ENCODE peak calls at places on chromosomes 12 and 14, in seven cellular contexts. P is SK-N-SH, E is GM12878, Z is H1, W is HepG2, I is K562, D is GM12892. H is an unnamed sample.
A peak's percentile ranks its signal among the peaks of the same experiment; 100 is the strongest.

GRCh38 chr14:35384386-35385041 is 20.0 kb downstream of the NFKBIA start:
- DNase-seq in D (no peak), E (no peak), I (peak; percentile 56), P (no peak), Z (no peak), W (peak; percentile 68), H (no peak)

GRCh38 chr12:72540811-72541210 is 268.6 kb downstream of the TRHDE start:
- DNase-seq in D (no peak), E (no peak), W (no peak), I (no peak), Z (no peak), P (no peak), H (no peak)

GRCh38 chr14:95876769-95877490 is at the start of gene TUNAR:
- DNase-seq in I (no peak), D (no peak), Z (peak; percentile 70), P (peak; percentile 79), E (no peak), W (no peak), H (peak; percentile 17)

GRCh38 chr14:45698462-45699134 is 445.6 kb upstream of the MIS18BP1 start:
- DNase-seq in I (no peak), W (no peak), E (no peak), D (no peak), Z (no peak), P (no peak), H (no peak)

GRCh38 chr12:53496752-53497032 is 2.6 kb downstream of the MAP3K12 start:
- DNase-seq in P (no peak), Z (no peak), W (no peak), I (no peak), E (no peak), D (no peak), H (no peak)

GRCh38 chr14:59358105-59358504 is 107.1 kb downstream of the GPR135 start:
- DNase-seq in W (peak; percentile 36), Z (no peak), D (no peak), I (peak; percentile 17), P (peak; percentile 10), E (no peak), H (no peak)

GRCh38 chr14:102803139-102803538 is 25.9 kb downstream of the TRAF3 start:
- DNase-seq in E (no peak), Z (no peak), D (no peak), I (no peak), P (no peak), W (no peak), H (no peak)

GRCh38 chr14:61644185-61644584 is 51.1 kb upstream of the HIF1A start:
- DNase-seq in E (no peak), P (no peak), D (no peak), Z (no peak), W (no peak), I (no peak), H (no peak)

GRCh38 chr14:54503476-54503875 is 6.2 kb upstream of the CGRRF1 start:
- DNase-seq in D (no peak), W (peak; percentile 64), Z (no peak), P (no peak), E (no peak), I (peak; percentile 40), H (no peak)

GRCh38 chr14:104194016-104194415 is 55.6 kb downstream of the KIF26A start:
- DNase-seq in P (no peak), Z (no peak), E (no peak), W (no peak), D (no peak), I (no peak), H (no peak)
- TF ChIP-seq TAF1 in P (no peak), Z (no peak), E (no peak), W (no peak), D (no peak), I (no peak), H (no peak)

GRCh38 chr14:22024117-22024516 is 350.5 kb upstream of the OR4E1 start:
- DNase-seq in D (no peak), E (no peak), Z (no peak), P (no peak), I (no peak), W (no peak), H (no peak)
- TF ChIP-seq TAF1 in D (no peak), E (no peak), Z (no peak), P (no peak), I (no peak), W (no peak), H (no peak)

GRCh38 chr14:31505411-31505810 is 17.6 kb upstream of the GPR33 start:
- DNase-seq in E (no peak), I (no peak), P (no peak), D (no peak), W (no peak), Z (no peak), H (no peak)
- TF ChIP-seq TAF1 in E (no peak), I (no peak), P (no peak), D (no peak), W (no peak), Z (no peak), H (no peak)

DNA sequence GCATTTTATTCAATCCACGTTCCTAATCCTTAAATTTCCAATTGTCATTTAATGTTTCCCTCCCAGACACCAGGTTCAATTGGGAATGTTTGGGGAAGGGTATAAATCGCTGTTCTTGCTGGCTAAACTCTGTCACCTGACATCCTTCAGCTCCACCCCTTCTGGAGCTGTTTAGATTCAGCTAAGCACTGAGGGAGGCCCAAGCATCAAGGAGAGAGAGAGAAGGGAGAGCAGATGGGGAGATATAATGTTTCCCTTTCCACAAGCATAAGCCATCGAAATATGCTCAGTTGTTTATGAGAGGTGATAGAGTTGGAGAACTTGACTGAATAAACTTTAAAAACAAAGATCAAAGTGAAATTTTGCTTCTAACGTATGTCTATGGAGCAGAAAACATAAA is 1.8 kb downstream of the ABCC9 start:
- DNase-seq in E (no peak), D (no peak), I (peak; percentile 39), Z (no peak), W (no peak), P (no peak), H (no peak)
- TF ChIP-seq TAF1 in E (no peak), D (no peak), I (no peak), Z (no peak), W (no peak), P (no peak), H (no peak)

GRCh38 chr12:40107803-40108620 is 2.1 kb upstream of the SLC2A13 start:
- DNase-seq in W (no peak), D (no peak), Z (no peak), I (no peak), P (no peak), E (no peak), H (no peak)
- TF ChIP-seq TAF1 in W (no peak), D (no peak), Z (no peak), I (no peak), P (no peak), E (no peak), H (no peak)

GRCh38 chr12:7588703-7589329 is 76.9 kb downstream of the APOBEC1 start:
- DNase-seq in P (peak; percentile 27), W (peak; percentile 69), D (no peak), Z (peak; percentile 56), I (peak; percentile 65), E (peak; percentile 25), H (peak; percentile 13)
- TF ChIP-seq TAF1 in P (no peak), W (no peak), D (no peak), Z (no peak), I (no peak), E (no peak), H (no peak)

GRCh38 chr12:77741974-77742517 is 88.6 kb upstream of the NAV3 start:
- DNase-seq in P (no peak), W (peak; percentile 1), E (no peak), I (no peak), Z (no peak), D (no peak), H (no peak)

GRCh38 chr12:77742631-77743030 is 88.1 kb upstream of the NAV3 start:
- DNase-seq in Z (no peak), W (peak; percentile 7), P (no peak), E (no peak), I (no peak), D (no peak), H (no peak)

GRCh38 chr12:77751939-77752338 is 78.8 kb upstream of the NAV3 start:
- DNase-seq in P (no peak), E (no peak), D (no peak), I (no peak), Z (no peak), W (no peak), H (no peak)

DNA sequence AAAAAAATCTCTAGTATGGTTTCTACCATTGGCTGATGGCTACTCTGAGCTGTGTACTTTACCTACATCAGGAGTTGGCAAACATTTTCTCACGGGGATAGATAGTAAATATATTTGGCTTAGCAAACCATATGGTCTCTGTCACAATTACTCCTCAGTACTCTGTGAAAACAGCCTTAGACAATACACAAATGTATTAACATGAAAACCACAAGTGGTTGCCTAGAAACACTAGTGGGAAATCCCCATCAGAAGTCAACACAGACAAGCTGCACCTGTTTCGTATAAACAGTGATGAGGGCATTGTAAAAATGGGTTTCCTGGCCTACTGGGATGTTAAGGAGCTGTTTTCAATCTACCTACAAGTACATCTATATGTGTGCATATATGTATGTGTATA is 84.6 kb upstream of the NAV3 start:
- DNase-seq in W (no peak), Z (no peak), I (no peak), P (no peak), D (no peak), E (peak; percentile 83), H (no peak)
- TF ChIP-seq TAF1 in W (no peak), Z (no peak), I (no peak), P (no peak), D (no peak), E (no peak), H (no peak)

DNA sequence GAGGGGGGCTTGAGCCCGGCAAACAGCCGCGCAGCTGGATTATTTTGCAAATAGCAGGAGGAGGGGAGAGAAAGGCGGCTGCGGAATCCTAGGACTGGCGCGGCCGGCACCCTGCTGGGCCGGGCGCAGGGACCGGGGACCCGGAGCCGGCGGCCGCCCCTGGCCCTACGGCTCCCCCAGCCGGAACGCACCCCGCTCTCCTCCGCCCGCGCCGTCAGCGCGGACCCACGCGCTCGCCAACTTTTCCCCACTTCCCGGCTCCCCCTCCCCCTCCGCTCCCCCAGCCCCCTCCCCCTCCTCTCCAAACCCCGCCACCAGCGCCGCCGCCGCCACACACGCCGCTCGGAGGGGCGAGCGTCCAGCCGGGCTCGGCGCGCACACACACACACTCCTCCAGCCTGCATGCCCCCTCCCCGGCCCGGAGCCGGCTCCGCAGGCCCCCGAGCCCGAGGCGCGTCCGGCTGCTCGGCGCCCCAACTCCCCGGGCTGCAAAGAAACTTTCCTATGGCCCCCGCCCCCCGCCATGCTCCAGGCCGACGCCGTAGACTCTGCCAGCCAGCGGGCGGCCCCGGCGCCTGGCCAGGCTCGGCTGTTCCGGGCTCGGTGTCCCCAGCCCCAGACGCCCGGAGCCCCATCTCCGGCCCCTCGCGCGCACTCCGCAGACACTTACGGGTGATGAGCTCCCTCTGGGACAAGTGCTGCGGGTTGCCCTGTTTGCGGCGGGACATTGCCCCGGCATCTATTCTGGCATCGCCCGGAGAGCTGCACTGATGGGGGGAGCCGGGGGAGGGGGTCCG is 1.3 kb downstream of the BCL11B start:
- DNase-seq in I (no peak), E (no peak), P (peak; percentile 54), W (no peak), Z (peak; percentile 85), D (no peak), H (no peak)
- TF ChIP-seq TAF1 in I (no peak), E (no peak), P (no peak), W (no peak), Z (peak; percentile 40), D (no peak), H (no peak)

H was measured in GM12891.